ENCODE peak calls at places on chromosome 3, in ten cellular contexts. B is foreskin keratinocyte, W is testis, I is psoas muscle, O is sigmoid colon, V is K562, G is transverse colon, F is uterus, T is ovary, Y is fibroblast of lung. D is an unnamed sample.
A peak's percentile ranks its signal among the peaks of the same experiment; 100 is the strongest.

GRCh38 chr3:2511356-2511755 is 412.7 kb downstream of the CNTN4 start:
- DNase-seq in G (no peak), I (peak; percentile 44), F (no peak), O (no peak), Y (no peak), T (peak; percentile 15), B (no peak), W (no peak), V (no peak), D (no peak)

GRCh38 chr3:100590114-100590839 is 19.1 kb upstream of the ADGRG7 start:
- DNase-seq in I (no peak), G (peak; percentile 64), T (peak; percentile 75), O (peak; percentile 77), W (peak; percentile 81), B (peak; percentile 30), Y (peak; percentile 48), V (peak; percentile 51), F (peak; percentile 55), D (no peak)

GRCh38 chr3:157130881-157131251 is 29.1 kb downstream of the CCNL1 start:
- DNase-seq in F (no peak), Y (no peak), W (no peak), G (no peak), V (peak; percentile 11), O (no peak), B (no peak), I (no peak), T (no peak), D (no peak)

GRCh38 chr3:17743660-17743995 is 1.2 kb upstream of the TBC1D5 start:
- DNase-seq in V (no peak), Y (no peak), G (no peak), W (no peak), F (no peak), T (no peak), I (no peak), B (no peak), O (no peak), D (no peak)

GRCh38 chr3:23203651-23204111 is 554 bp downstream of the UBE2E2 start:
- DNase-seq in I (peak; percentile 63), B (no peak), F (peak; percentile 27), V (peak; percentile 14), G (peak; percentile 11), Y (no peak), W (peak; percentile 49), O (peak; percentile 66), T (no peak), D (peak; percentile 70)

GRCh38 chr3:11220230-11220629 is 52.0 kb upstream of the ATG7 start:
- DNase-seq in V (no peak), B (no peak), Y (no peak), F (no peak), O (no peak), W (no peak), I (no peak), G (no peak), T (no peak), D (no peak)

GRCh38 chr3:53763353-53763752 is 82.9 kb downstream of the CHDH start:
- DNase-seq in I (no peak), Y (no peak), T (no peak), G (no peak), B (no peak), F (no peak), W (no peak), V (no peak), O (no peak), D (no peak)

GRCh38 chr3:158451405-158452045 is 119.5 kb upstream of the MLF1 start:
- DNase-seq in V (no peak), G (no peak), T (no peak), O (no peak), B (no peak), W (no peak), F (no peak), I (no peak), Y (no peak), D (no peak)

GRCh38 chr3:30188713-30189112 is 417.7 kb upstream of the TGFBR2 start:
- DNase-seq in O (no peak), T (no peak), I (peak; percentile 28), W (no peak), V (no peak), F (no peak), G (no peak), Y (peak; percentile 48), B (peak; percentile 75), D (no peak)

GRCh38 chr3:160016972-160017371 is 28.3 kb downstream of the IL12A start:
- DNase-seq in V (no peak), W (no peak), B (no peak), T (no peak), G (no peak), F (no peak), Y (peak; percentile 60), I (no peak), O (no peak), D (no peak)

GRCh38 chr3:186974824-186975281 is 44.5 kb downstream of the ST6GAL1 start:
- DNase-seq in F (peak; percentile 36), W (no peak), B (no peak), Y (no peak), G (no peak), O (no peak), I (peak; percentile 57), V (no peak), T (no peak), D (no peak)

GRCh38 chr3:140338916-140339315 is 338.9 kb upstream of the TRIM42 start:
- DNase-seq in G (no peak), T (no peak), B (no peak), I (no peak), W (no peak), V (no peak), F (no peak), Y (no peak), O (no peak), D (no peak)

GRCh38 chr3:127482216-127483004 is 108.1 kb downstream of the TPRA1 start:
- DNase-seq in B (no peak), F (no peak), I (no peak), V (no peak), Y (peak; percentile 37), T (peak; percentile 60), W (peak; percentile 64), O (peak; percentile 59), G (no peak), D (no peak)

GRCh38 chr3:108091498-108092259 is 848 bp upstream of the CD47 start:
- DNase-seq in W (no peak), Y (peak; percentile 35), I (no peak), T (no peak), O (no peak), B (no peak), F (no peak), V (peak; percentile 9), G (peak; percentile 19), D (no peak)

GRCh38 chr3:33658971-33659848 is 58.8 kb downstream of the CLASP2 start:
- DNase-seq in I (peak; percentile 87), G (peak; percentile 65), V (peak; percentile 63), W (peak; percentile 85), T (peak; percentile 54), Y (peak; percentile 83), O (peak; percentile 85), B (peak; percentile 15), F (peak; percentile 46), D (peak; percentile 80)

GRCh38 chr3:52137311-52137710 is 16.9 kb downstream of the POC1A start:
- DNase-seq in Y (no peak), O (no peak), W (no peak), G (no peak), T (no peak), B (no peak), V (no peak), I (peak; percentile 34), F (no peak), D (no peak)

GRCh38 chr3:52141751-52142150 is 12.5 kb downstream of the POC1A start:
- DNase-seq in Y (no peak), F (no peak), I (no peak), G (no peak), B (no peak), T (no peak), V (no peak), O (no peak), W (no peak), D (no peak)

GRCh38 chr3:52140792-52141191 is 13.4 kb downstream of the POC1A start:
- DNase-seq in W (no peak), O (no peak), F (no peak), I (peak; percentile 56), G (no peak), B (no peak), Y (no peak), V (no peak), T (no peak), D (no peak)

GRCh38 chr3:52143156-52143555 is 11.1 kb downstream of the POC1A start:
- DNase-seq in F (no peak), W (no peak), I (peak; percentile 40), T (no peak), G (no peak), Y (no peak), V (no peak), O (no peak), B (no peak), D (no peak)

GRCh38 chr3:52140000-52140399 is 14.2 kb downstream of the POC1A start:
- DNase-seq in W (no peak), V (no peak), T (no peak), Y (no peak), B (no peak), O (no peak), F (no peak), G (no peak), I (peak; percentile 75), D (no peak)
- H3K27ac ChIP-seq in W (no peak overlapping the region), V (no peak overlapping the region), T (no peak overlapping the region), Y (no peak overlapping the region), B (no peak overlapping the region), O (no peak overlapping the region), F (no peak overlapping the region), G (no peak overlapping the region), I (peak overlapping the region; percentile 82), D (no peak overlapping the region)

DNA sequence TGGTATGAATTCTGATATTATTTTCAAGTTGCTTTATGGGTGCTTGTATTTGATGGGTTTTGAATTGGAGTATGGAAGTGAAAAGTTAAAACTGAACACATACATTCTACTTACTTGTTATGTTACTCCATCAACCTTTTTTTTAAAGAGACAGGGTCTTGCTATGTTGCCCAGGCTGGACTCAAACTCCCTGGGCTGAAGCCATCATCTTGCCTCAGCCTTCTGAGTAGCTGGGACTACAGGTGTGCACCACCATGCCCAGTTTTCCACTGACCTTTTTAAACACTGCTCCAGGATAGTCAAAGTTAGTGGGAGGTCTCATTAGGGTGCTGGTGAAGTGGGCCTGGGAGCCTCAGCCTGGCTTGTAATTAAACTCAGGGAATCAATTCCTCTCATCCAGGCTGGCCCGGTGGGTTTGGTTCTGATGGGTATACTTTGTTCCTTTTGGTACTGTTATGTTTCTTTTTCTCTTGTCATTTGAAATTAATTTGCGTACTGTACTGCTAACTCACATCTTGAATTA is 66.7 kb downstream of the FNDC3B start:
- DNase-seq in G (no peak), F (no peak), O (no peak), T (no peak), I (no peak), Y (no peak), B (no peak), W (no peak), V (no peak), D (no peak)
- H3K27me3 ChIP-seq in G (no peaks in the 10 kb centered on the region), F (no peaks in the 10 kb centered on the region), O (no peaks in the 10 kb centered on the region), T (no peaks in the 10 kb centered on the region), I (no peaks in the 10 kb centered on the region), Y (no peaks in the 10 kb centered on the region), B (no peaks in the 10 kb centered on the region), W (no peaks in the 10 kb centered on the region), V (no peaks in the 10 kb centered on the region), D (no peaks in the 10 kb centered on the region)

GRCh38 chr3:45906681-45907220 is 20.4 kb downstream of the CCR9 start:
- DNase-seq in I (peak; percentile 64), Y (peak; percentile 85), F (no peak), W (peak; percentile 20), G (no peak), T (no peak), O (no peak), V (peak; percentile 59), B (no peak), D (no peak)
- TF ChIP-seq CTCF in I (peak; percentile 34), Y (peak; percentile 71), F (peak; percentile 23), W (peak; percentile 24), G (no peak), T (no peak), O (peak; percentile 10), V (peak; percentile 90), B (peak; percentile 34), D (peak; percentile 27)

GRCh38 chr3:42013652-42014442 is 51.9 kb upstream of the ULK4 start:
- DNase-seq in T (peak; percentile 36), O (peak; percentile 77), F (peak; percentile 35), V (peak; percentile 59), B (no peak), W (peak; percentile 26), I (peak; percentile 73), G (peak; percentile 55), Y (no peak), D (peak; percentile 80)
- H3K27ac ChIP-seq in T (no peak overlapping the region), O (peak overlapping the region; percentile 92), F (peak overlapping the region; percentile 91), V (peak overlapping the region; percentile 90), B (peak overlapping the region; percentile 60), W (peak overlapping the region; percentile 73), I (peak overlapping the region; percentile 87), G (peak overlapping the region; percentile 97), Y (peak overlapping the region; percentile 65), D (peak overlapping the region; percentile 86)

D was measured in upper lobe of right lung.